ENCODE peak calls at places on chromosomes 2 and 18, in eight cellular contexts. O is HCT116, J is GM23338, H is SK-N-SH, L is Panc1, F is HepG2, W is K562, Y is GM12878. S is an unnamed sample.

GRCh38 chr2:210617732-210618330 is 61.4 kb downstream of the CPS1 start:
- DNase-seq in O (peak), J (peak), H (peak), L (peak), F (peak), W (peak), Y (no peak), S (peak)

GRCh38 chr2:197668296-197668695 is 7.1 kb downstream of the RFTN2 start:
- DNase-seq in O (no peak), J (no peak), H (no peak), L (no peak), F (no peak), W (no peak), Y (no peak), S (no peak)

GRCh38 chr2:239201531-239201876 is 199.3 kb downstream of the HDAC4 start:
- DNase-seq in O (no peak), J (no peak), H (no peak), L (no peak), F (no peak), W (no peak), Y (no peak), S (no peak)

GRCh38 chr18:7084080-7084765 is 33.4 kb downstream of the LAMA1 start:
- DNase-seq in O (no peak), J (no peak), H (no peak), L (no peak), F (no peak), W (peak), Y (peak), S (no peak)

GRCh38 chr2:149125031-149125725 is 86.7 kb downstream of the LYPD6B start:
- DNase-seq in O (no peak), J (peak), H (no peak), L (no peak), F (peak), W (no peak), Y (no peak), S (no peak)

GRCh38 chr2:163132850-163133249 is 294.3 kb upstream of the KCNH7 start:
- DNase-seq in O (peak), J (peak), H (peak), L (no peak), F (peak), W (no peak), Y (no peak), S (no peak)

GRCh38 chr2:42087857-42088195 is 40.0 kb downstream of the PKDCC start:
- DNase-seq in O (no peak), J (no peak), H (no peak), L (no peak), F (no peak), W (no peak), Y (no peak), S (no peak)

GRCh38 chr2:165953306-165953654 is 296 bp downstream of the TTC21B start:
- DNase-seq in O (peak), J (no peak), H (no peak), L (no peak), F (peak), W (no peak), Y (no peak), S (no peak)

GRCh38 chr2:35463805-35464596 is 891.6 kb upstream of the CRIM1 start:
- DNase-seq in O (no peak), J (no peak), H (no peak), L (no peak), F (no peak), W (no peak), Y (no peak), S (no peak)

GRCh38 chr2:119431976-119432881 is 575 bp downstream of the TMEM37 start:
- DNase-seq in O (no peak), J (peak), H (no peak), L (no peak), F (no peak), W (peak), Y (no peak), S (peak)

GRCh38 chr2:68466361-68466777 is 725 bp downstream of the FBXO48 start:
- DNase-seq in O (no peak), J (no peak), H (no peak), L (no peak), F (peak), W (peak), Y (no peak), S (peak)

GRCh38 chr2:31197166-31197565 is 20.1 kb downstream of the CAPN14 start:
- DNase-seq in O (no peak), J (no peak), H (no peak), L (no peak), F (no peak), W (no peak), Y (no peak), S (no peak)

GRCh38 chr2:240567137-240567871 is 980 bp upstream of the RNPEPL1 start:
- DNase-seq in O (no peak), J (no peak), H (peak), L (no peak), F (no peak), W (peak), Y (no peak), S (no peak)

GRCh38 chr2:100073110-100073509 is 69.3 kb downstream of the AFF3 start:
- DNase-seq in O (no peak), J (no peak), H (no peak), L (no peak), F (no peak), W (no peak), Y (no peak), S (no peak)

GRCh38 chr2:144374163-144374661 is 145.7 kb downstream of the ZEB2 start:
- DNase-seq in O (no peak), J (no peak), H (no peak), L (no peak), F (no peak), W (no peak), Y (peak), S (peak)

GRCh38 chr2:240583774-240584173 is 2.8 kb upstream of the CAPN10 start:
- DNase-seq in O (no peak), J (no peak), H (no peak), L (no peak), F (no peak), W (peak), Y (no peak), S (no peak)

GRCh38 chr18:69401475-69402218 is 959 bp downstream of the DOK6 start:
- DNase-seq in O (no peak), J (peak), H (peak), L (no peak), F (no peak), W (no peak), Y (no peak), S (no peak)

GRCh38 chr2:112705576-112705975 is 15.2 kb upstream of the NT5DC4 start:
- DNase-seq in O (no peak), J (no peak), H (no peak), L (no peak), F (no peak), W (peak), Y (no peak), S (no peak)

GRCh38 chr2:44596537-44597320 is 235.0 kb downstream of the CAMKMT start:
- DNase-seq in O (no peak), J (no peak), H (no peak), L (no peak), F (no peak), W (no peak), Y (peak), S (no peak)

GRCh38 chr2:45898819-45899218 is 247.3 kb downstream of the PRKCE start:
- DNase-seq in O (no peak), J (no peak), H (no peak), L (no peak), F (no peak), W (peak), Y (no peak), S (no peak)
- TF ChIP-seq REST in O (no peak), J (no peak), H (no peak), L (no peak), F (no peak), W (no peak), Y (no peak), S (no peak)

DNA sequence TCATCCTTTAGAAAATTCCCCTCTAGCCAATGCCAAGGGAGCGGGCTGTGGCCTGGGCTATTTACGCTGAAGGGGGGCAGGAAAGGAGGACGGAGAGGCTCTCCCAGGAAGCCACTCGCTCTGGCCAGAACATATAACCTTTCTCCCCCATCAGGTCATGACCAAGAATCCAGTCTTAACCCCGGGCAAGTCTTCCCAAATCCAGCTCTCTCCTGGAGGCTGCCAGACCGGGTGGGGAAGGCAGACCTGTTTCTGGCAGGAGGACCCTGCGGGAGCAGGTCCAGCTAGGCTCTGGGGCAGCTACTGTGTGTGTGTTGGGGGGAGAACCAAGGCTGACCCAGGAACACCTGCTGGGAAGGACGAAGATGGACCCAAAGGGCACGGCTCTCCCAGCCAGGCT is 13.4 kb upstream of the SEMA4C start:
- DNase-seq in O (no peak), J (no peak), H (no peak), L (no peak), F (no peak), W (no peak), Y (no peak), S (no peak)
- TF ChIP-seq POLR2AphosphoS5 in O (no peak), J (no peak), H (no peak), L (no peak), F (no peak), W (no peak), Y (no peak), S (no peak)

DNA sequence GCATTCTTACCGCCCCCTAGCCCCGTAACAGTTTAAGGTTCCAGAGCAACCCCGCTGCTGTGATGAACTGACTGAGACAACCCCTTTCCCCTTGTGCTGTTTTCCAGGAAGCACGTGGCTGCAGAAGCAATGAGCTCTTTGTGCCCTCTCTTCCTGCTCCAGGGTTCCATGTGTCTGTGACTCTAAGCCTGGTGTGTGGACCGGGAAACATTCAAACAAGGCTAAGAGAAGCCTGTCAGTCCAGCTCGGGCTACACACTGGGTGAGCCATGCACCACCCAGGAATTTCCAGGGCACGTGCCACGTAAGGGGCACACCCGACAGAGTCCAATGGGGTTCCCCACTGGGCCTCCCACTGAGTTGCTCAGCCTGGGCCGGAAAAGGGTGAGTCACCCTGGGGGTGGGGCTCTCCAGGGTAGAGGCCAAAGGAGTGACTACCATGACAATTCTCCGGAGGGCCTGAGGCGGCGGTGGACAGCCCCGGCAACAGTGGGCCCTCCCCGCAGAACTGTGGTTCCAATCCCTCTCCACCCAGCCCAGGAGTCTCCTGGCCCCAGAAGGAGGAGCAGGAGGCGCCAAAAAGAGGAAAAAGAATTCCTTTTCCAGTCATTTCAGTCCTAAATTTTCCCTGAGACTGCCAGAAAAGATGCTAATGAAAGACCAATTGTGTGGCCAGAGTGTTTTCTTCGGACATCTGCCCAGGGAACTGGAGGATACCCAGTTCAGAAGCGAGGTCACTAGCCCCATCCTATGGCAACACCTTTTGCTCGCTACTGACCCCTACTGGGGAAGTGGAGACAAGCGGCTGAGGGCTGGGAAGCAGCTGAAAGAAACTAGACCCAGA is 157.8 kb upstream of the SLC1A4 start:
- DNase-seq in O (peak), J (peak), H (peak), L (peak), F (peak), W (peak), Y (peak), S (peak)
- H3K27ac ChIP-seq in O (peak), J (no peak), H (no peak), L (peak), F (peak), W (peak), Y (peak), S (peak)

DNA sequence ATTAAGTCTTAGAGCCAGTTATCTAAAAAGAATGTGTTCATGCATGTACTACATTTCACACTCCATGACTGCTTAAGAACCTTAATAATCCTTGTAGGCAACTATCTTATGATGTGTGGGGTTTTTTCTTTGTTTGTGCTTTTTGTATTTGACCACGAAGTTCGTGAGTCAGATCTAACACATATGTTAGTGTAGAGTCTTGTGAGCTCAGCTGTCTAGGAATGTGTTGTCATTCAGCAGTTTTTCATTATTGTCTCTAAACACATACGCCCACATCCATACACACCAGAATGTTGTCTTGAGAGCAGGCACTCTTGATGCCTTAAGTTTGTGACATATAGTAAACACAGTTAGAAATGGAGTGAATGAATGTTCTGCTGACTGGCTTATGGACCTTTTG is 38.4 kb downstream of the CAB39 start:
- DNase-seq in O (no peak), J (no peak), H (no peak), L (no peak), F (no peak), W (no peak), Y (no peak), S (no peak)
- TF ChIP-seq REST in O (no peak), J (no peak), H (no peak), L (no peak), F (no peak), W (no peak), Y (no peak), S (no peak)

DNA sequence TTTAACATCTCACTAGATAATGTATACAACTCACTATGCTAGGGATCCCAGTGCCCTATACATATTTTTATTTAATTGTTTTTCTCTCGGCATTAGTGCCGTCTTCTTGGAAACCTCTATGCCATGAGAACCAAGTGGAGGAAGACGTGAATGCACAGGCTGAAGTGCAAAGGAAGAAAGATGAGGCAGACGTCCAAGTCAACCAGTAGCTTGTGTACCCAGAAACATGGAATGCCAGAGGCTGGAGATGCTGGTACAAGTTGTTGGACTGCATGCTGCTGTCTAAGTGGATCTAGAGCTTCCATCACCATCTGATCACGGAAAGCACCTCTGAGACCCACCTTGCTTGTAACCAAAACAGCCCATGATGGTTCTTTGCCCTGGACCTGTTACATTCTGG is 12.5 kb upstream of the GEMIN6 start:
- DNase-seq in O (no peak), J (no peak), H (no peak), L (no peak), F (no peak), W (no peak), Y (no peak), S (no peak)
- TF ChIP-seq POLR2AphosphoS5 in O (no peak), J (no peak), H (no peak), L (no peak), F (no peak), W (no peak), Y (no peak), S (no peak)

GRCh38 chr2:27380626-27381556 is at the start of gene ZNF513:
- DNase-seq in O (peak), J (peak), H (peak), L (no peak), F (peak), W (peak), Y (peak), S (peak)

GRCh38 chr2:27378809-27379290 is 1.7 kb downstream of the ZNF513 start:
- DNase-seq in O (no peak), J (no peak), H (no peak), L (no peak), F (no peak), W (no peak), Y (no peak), S (no peak)

GRCh38 chr2:27379840-27380625 is 501 bp downstream of the ZNF513 start:
- DNase-seq in O (no peak), J (peak), H (peak), L (no peak), F (peak), W (peak), Y (no peak), S (peak)

GRCh38 chr2:27379383-27379839 is 1.1 kb downstream of the ZNF513 start:
- DNase-seq in O (no peak), J (no peak), H (no peak), L (no peak), F (no peak), W (no peak), Y (no peak), S (no peak)

DNA sequence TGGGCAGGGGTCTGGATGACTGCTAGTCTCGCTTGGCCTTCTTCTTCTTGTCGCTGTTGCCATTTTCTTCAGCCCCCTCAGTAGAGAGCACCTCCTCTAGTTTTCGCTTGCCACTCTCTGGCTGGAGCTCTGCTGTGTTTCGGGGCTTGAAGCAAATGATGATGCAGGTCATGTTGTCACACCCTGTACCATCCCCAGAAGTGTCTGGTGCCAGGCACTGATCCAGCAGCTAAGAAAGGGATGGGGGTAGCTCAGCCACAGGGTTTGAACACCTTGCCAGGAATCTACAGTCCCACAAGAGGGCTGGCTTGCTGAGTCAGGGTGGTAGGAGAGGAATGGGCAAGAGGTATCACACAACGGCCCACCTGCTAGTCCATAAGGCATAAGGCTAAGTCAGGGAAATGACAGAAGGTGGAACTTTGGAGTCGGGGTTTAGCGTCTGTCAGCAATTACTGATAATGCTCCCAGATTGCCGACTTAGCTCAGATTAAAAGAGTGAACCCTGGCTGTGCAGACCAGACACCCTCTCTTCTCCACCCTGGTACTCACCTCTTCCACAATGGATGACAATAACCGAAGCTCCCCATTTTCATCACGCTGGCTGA is 1.1 kb upstream of the ZNF513 start:
- DNase-seq in O (no peak), J (no peak), H (no peak), L (no peak), F (no peak), W (no peak), Y (no peak), S (no peak)
- H3K27ac ChIP-seq in O (peak), J (peak), H (peak), L (peak), F (peak), W (peak), Y (no peak), S (no peak)

GRCh38 chr2:133142087-133142486 is 426.2 kb downstream of the NCKAP5 start:
- DNase-seq in O (no peak), J (no peak), H (no peak), L (no peak), F (no peak), W (no peak), Y (no peak), S (no peak)

GRCh38 chr2:133140620-133141019 is 427.6 kb downstream of the NCKAP5 start:
- DNase-seq in O (no peak), J (no peak), H (no peak), L (no peak), F (no peak), W (no peak), Y (no peak), S (no peak)

GRCh38 chr2:133143649-133144048 is 424.6 kb downstream of the NCKAP5 start:
- DNase-seq in O (no peak), J (no peak), H (no peak), L (no peak), F (no peak), W (no peak), Y (no peak), S (no peak)

GRCh38 chr2:133138693-133139092 is 429.6 kb downstream of the NCKAP5 start:
- DNase-seq in O (no peak), J (peak), H (no peak), L (no peak), F (no peak), W (no peak), Y (no peak), S (no peak)

GRCh38 chr2:133139847-133140533 is 428.3 kb downstream of the NCKAP5 start:
- DNase-seq in O (no peak), J (peak), H (no peak), L (no peak), F (no peak), W (no peak), Y (no peak), S (no peak)
- TF ChIP-seq REST in O (no peak), J (no peak), H (no peak), L (no peak), F (no peak), W (no peak), Y (no peak), S (no peak)

DNA sequence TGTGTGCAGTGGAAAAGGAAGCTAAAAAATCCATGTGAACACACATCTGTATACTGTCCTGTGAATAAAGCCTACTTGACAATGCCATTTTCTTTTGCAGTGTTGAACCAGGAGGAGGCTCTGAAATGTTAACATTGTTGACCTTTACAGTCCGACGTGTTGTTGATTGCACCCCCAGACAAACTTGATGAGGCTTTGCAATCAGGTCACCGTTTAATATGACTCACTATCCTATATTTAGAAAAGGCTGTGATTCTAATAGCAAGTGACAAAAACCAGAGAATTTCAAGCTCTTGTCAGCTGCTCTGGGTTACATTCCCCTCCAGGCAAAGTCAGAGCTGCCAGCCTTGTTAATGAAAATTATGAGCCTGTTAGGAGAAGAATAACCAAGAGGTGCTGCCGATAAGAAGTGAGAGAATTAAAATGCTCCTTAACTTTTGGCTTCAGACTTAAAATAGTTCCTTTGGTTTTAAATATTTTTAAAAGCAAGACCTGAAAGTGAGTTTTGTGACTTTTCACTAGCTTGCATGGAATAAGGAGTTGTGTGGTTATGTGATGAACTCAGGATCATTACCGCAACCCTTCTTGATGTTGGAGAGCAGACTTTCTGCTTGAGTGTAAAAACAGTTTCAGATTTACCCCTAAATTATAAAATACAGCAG is 162.1 kb downstream of the QPCT start:
- DNase-seq in O (no peak), J (no peak), H (peak), L (no peak), F (no peak), W (no peak), Y (no peak), S (no peak)
- TF ChIP-seq POLR2AphosphoS5 in O (no peak), J (no peak), H (peak), L (no peak), F (no peak), W (no peak), Y (no peak), S (no peak)

S was measured in HL-60.